ENCODE peak calls at places on chromosomes 4 and X, in ten cellular contexts. V, J, Y, C, Q, E, K, F, P and T are unnamed samples. For H3K4me1, the result is how much of the 10 kb centered on the place peaks cover.

GRCh38 chrX:133417364-133417763 is 2.1 kb upstream of the GPC4 start:
- DNase-seq in V (peak), J (no peak), Y (no peak), C (no peak), Q (no peak), E (no peak), K (no peak), F (no peak), P (no peak), T (no peak)

GRCh38 chr4:69823048-69823447 is 36.9 kb downstream of the SULT1E1 start:
- DNase-seq in V (no peak), J (no peak), Y (no peak), C (no peak), Q (no peak), E (no peak), K (no peak), F (no peak), P (no peak), T (no peak)

GRCh38 chrX:40174594-40175415 is 77.0 kb upstream of the BCOR start:
- DNase-seq in V (peak), J (peak), Y (peak), C (no peak), Q (no peak), E (peak), K (peak), F (peak), P (peak), T (no peak)

GRCh38 chr4:74661427-74662171 is 132.7 kb downstream of the BTC start:
- DNase-seq in V (no peak), J (no peak), Y (no peak), C (no peak), Q (no peak), E (no peak), K (no peak), F (no peak), P (no peak), T (no peak)

GRCh38 chrX:37666516-37666915 is 19.1 kb upstream of the XK start:
- DNase-seq in V (no peak), J (no peak), Y (no peak), C (no peak), Q (no peak), E (no peak), K (peak), F (no peak), P (no peak), T (no peak)

GRCh38 chr4:188812644-188813043 is 673.4 kb downstream of the TRIML1 start:
- DNase-seq in V (no peak), J (no peak), Y (no peak), C (no peak), Q (no peak), E (no peak), K (no peak), F (no peak), P (no peak), T (no peak)

GRCh38 chr4:4839471-4839810 is 20.0 kb upstream of the MSX1 start:
- DNase-seq in V (no peak), J (no peak), Y (no peak), C (no peak), Q (no peak), E (no peak), K (no peak), F (no peak), P (peak), T (no peak)

GRCh38 chrX:32933548-32933947 is 277.8 kb downstream of the DMD start:
- DNase-seq in V (no peak), J (no peak), Y (no peak), C (no peak), Q (no peak), E (no peak), K (no peak), F (no peak), P (no peak), T (no peak)

GRCh38 chrX:154595559-154595958 is 10.6 kb downstream of the CTAG1A start:
- DNase-seq in V (no peak), J (no peak), Y (no peak), C (no peak), Q (no peak), E (no peak), K (peak), F (no peak), P (no peak), T (no peak)

GRCh38 chr4:111689214-111689613 is 456.0 kb upstream of the FAM241A start:
- DNase-seq in V (no peak), J (no peak), Y (peak), C (no peak), Q (no peak), E (no peak), K (peak), F (peak), P (no peak), T (no peak)

GRCh38 chrX:47177079-47177478 is 16.6 kb upstream of the UBA1 start:
- DNase-seq in V (no peak), J (no peak), Y (peak), C (no peak), Q (no peak), E (no peak), K (no peak), F (peak), P (no peak), T (no peak)

GRCh38 chr4:158837527-158838141 is 68.8 kb downstream of the FNIP2 start:
- DNase-seq in V (no peak), J (no peak), Y (no peak), C (no peak), Q (no peak), E (no peak), K (no peak), F (no peak), P (no peak), T (no peak)

GRCh38 chr4:87093443-87094123 is 126.8 kb downstream of the KLHL8 start:
- DNase-seq in V (peak), J (no peak), Y (no peak), C (peak), Q (peak), E (no peak), K (peak), F (no peak), P (no peak), T (no peak)

GRCh38 chr4:142336251-142336934 is 509.7 kb downstream of the INPP4B start:
- DNase-seq in V (no peak), J (no peak), Y (no peak), C (no peak), Q (no peak), E (no peak), K (no peak), F (no peak), P (no peak), T (no peak)

GRCh38 chr4:168309781-168310180 is 8.8 kb downstream of the DDX60 start:
- DNase-seq in V (peak), J (no peak), Y (no peak), C (no peak), Q (no peak), E (no peak), K (no peak), F (no peak), P (no peak), T (no peak)

GRCh38 chrX:132292753-132293152 is 73.5 kb upstream of the RAP2C start:
- DNase-seq in V (peak), J (no peak), Y (no peak), C (peak), Q (peak), E (no peak), K (peak), F (no peak), P (no peak), T (no peak)

GRCh38 chr4:40990202-40990898 is 224.0 kb downstream of the APBB2 start:
- DNase-seq in V (no peak), J (no peak), Y (no peak), C (peak), Q (peak), E (no peak), K (peak), F (no peak), P (no peak), T (no peak)

GRCh38 chrX:49754238-49754857 is 58.6 kb upstream of the PAGE1 start:
- DNase-seq in V (peak), J (peak), Y (peak), C (peak), Q (peak), E (peak), K (peak), F (no peak), P (peak), T (no peak)

GRCh38 chr4:162274354-162274753 is 110.6 kb upstream of the FSTL5 start:
- DNase-seq in V (no peak), J (no peak), Y (peak), C (no peak), Q (no peak), E (no peak), K (no peak), F (no peak), P (no peak), T (no peak)

GRCh38 chr4:173247316-173247715 is 78.7 kb downstream of the GALNT7 start:
- DNase-seq in V (no peak), J (no peak), Y (no peak), C (no peak), Q (no peak), E (no peak), K (no peak), F (no peak), P (no peak), T (no peak)

GRCh38 chrX:2781698-2782097 is 29.9 kb downstream of the XG start:
- DNase-seq in V (no peak), J (no peak), Y (no peak), C (no peak), Q (no peak), E (no peak), K (no peak), F (no peak), P (no peak), T (no peak)

GRCh38 chrX:104137496-104137895 is 19.3 kb downstream of the SLC25A53 start:
- DNase-seq in V (peak), J (no peak), Y (no peak), C (peak), Q (no peak), E (no peak), K (peak), F (no peak), P (no peak), T (no peak)

GRCh38 chrX:23726196-23726595 is 16.9 kb downstream of the ACOT9 start:
- DNase-seq in V (no peak), J (no peak), Y (no peak), C (no peak), Q (no peak), E (no peak), K (no peak), F (no peak), P (no peak), T (no peak)

GRCh38 chrX:155216940-155217450 is 735 bp downstream of the VBP1 start:
- DNase-seq in V (peak), J (no peak), Y (no peak), C (no peak), Q (no peak), E (no peak), K (peak), F (no peak), P (no peak), T (no peak)

GRCh38 chr4:159290321-159291030 is 187.6 kb downstream of the RAPGEF2 start:
- DNase-seq in V (no peak), J (no peak), Y (no peak), C (no peak), Q (no peak), E (no peak), K (peak), F (no peak), P (no peak), T (no peak)

GRCh38 chr4:127810551-127810950 is 28.4 kb downstream of the HSPA4L start:
- DNase-seq in V (no peak), J (no peak), Y (no peak), C (no peak), Q (no peak), E (no peak), K (no peak), F (no peak), P (no peak), T (no peak)

GRCh38 chr4:114015444-114015899 is 36.0 kb upstream of the ARSJ start:
- DNase-seq in V (no peak), J (no peak), Y (no peak), C (peak), Q (peak), E (no peak), K (peak), F (no peak), P (no peak), T (no peak)

GRCh38 chrX:30822719-30823118 is 66.3 kb downstream of the TAB3 start:
- DNase-seq in V (no peak), J (no peak), Y (no peak), C (no peak), Q (no peak), E (no peak), K (no peak), F (no peak), P (no peak), T (no peak)

GRCh38 chr4:147515220-147515936 is 34.5 kb downstream of the EDNRA start:
- DNase-seq in V (no peak), J (no peak), Y (no peak), C (no peak), Q (no peak), E (no peak), K (no peak), F (no peak), P (no peak), T (no peak)

GRCh38 chr4:147511005-147511660 is 30.2 kb downstream of the EDNRA start:
- DNase-seq in V (no peak), J (no peak), Y (no peak), C (no peak), Q (no peak), E (no peak), K (peak), F (no peak), P (no peak), T (no peak)

GRCh38 chr4:147516133-147516532 is 35.2 kb downstream of the EDNRA start:
- DNase-seq in V (no peak), J (no peak), Y (no peak), C (no peak), Q (no peak), E (no peak), K (no peak), F (no peak), P (no peak), T (no peak)

GRCh38 chr4:147513051-147513450 is 32.2 kb downstream of the EDNRA start:
- DNase-seq in V (no peak), J (no peak), Y (no peak), C (no peak), Q (no peak), E (no peak), K (peak), F (no peak), P (no peak), T (no peak)

GRCh38 chr4:147513952-147514351 is 33.1 kb downstream of the EDNRA start:
- DNase-seq in V (peak), J (no peak), Y (no peak), C (no peak), Q (peak), E (no peak), K (no peak), F (no peak), P (no peak), T (no peak)
- TF ChIP-seq CTCF in V (no peak), J (no peak), Y (no peak), C (peak), Q (no peak), E (no peak), K (peak), F (no peak), P (no peak), T (no peak)

GRCh38 chr4:82434949-82435348 is 4.6 kb downstream of the ENOPH1 start:
- DNase-seq in V (no peak), J (no peak), Y (no peak), C (no peak), Q (no peak), E (no peak), K (no peak), F (no peak), P (no peak), T (no peak)
- H3K4me1 ChIP-seq in V (under half), J (under half), Y (under half), C (under half), Q (under half), E (under half), K (under half), F (under half), P (under half), T (under half)

GRCh38 chr4:15457401-15458201 is 12.1 kb upstream of the CC2D2A start:
- DNase-seq in V (peak), J (no peak), Y (no peak), C (no peak), Q (no peak), E (no peak), K (peak), F (no peak), P (no peak), T (no peak)
- TF ChIP-seq CTCF in V (peak), J (peak), Y (peak), C (peak), Q (peak), E (peak), K (peak), F (peak), P (peak), T (peak)

GRCh38 chr4:7855731-7856130 is 83.9 kb downstream of the AFAP1 start:
- DNase-seq in V (no peak), J (no peak), Y (peak), C (no peak), Q (no peak), E (no peak), K (no peak), F (no peak), P (no peak), T (no peak)

GRCh38 chr4:7857238-7857701 is 82.4 kb downstream of the AFAP1 start:
- DNase-seq in V (no peak), J (no peak), Y (peak), C (no peak), Q (no peak), E (peak), K (peak), F (no peak), P (no peak), T (no peak)

GRCh38 chr4:7859350-7859749 is 80.3 kb downstream of the AFAP1 start:
- DNase-seq in V (no peak), J (no peak), Y (peak), C (no peak), Q (no peak), E (no peak), K (no peak), F (no peak), P (no peak), T (no peak)

GRCh38 chr4:7858498-7858897 is 81.2 kb downstream of the AFAP1 start:
- DNase-seq in V (no peak), J (no peak), Y (peak), C (no peak), Q (no peak), E (no peak), K (no peak), F (no peak), P (no peak), T (no peak)

DNA sequence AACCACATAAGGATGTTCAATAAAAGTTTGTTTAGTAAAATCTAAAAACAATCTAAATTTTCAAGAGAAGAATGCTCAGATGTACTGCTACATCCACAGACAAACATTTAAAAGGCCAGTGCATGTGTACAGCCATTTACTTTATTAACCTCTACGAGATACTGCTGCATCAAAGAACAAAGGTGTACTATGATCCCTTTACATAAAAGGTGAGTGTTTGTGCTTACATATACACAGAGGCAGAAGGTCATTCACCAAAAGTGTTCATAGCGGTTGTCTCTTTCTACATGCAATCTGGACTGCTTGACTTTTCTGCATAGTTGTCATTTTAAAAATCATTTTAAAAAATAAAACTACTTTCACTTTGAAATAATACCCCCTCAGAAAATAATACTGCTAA is 81.7 kb downstream of the AFAP1 start:
- DNase-seq in V (no peak), J (no peak), Y (no peak), C (no peak), Q (no peak), E (no peak), K (no peak), F (no peak), P (no peak), T (no peak)
- H3K4me1 ChIP-seq in V (under half), J (under half), Y (under half), C (under half), Q (half or more), E (under half), K (half or more), F (under half), P (under half), T (half or more)

GRCh38 chr4:32775049-32775448 is 2054.9 kb downstream of the PCDH7 start:
- DNase-seq in V (peak), J (no peak), Y (no peak), C (peak), Q (no peak), E (no peak), K (no peak), F (no peak), P (no peak), T (no peak)
- TF ChIP-seq CTCF in V (peak), J (peak), Y (no peak), C (peak), Q (peak), E (no peak), K (peak), F (no peak), P (peak), T (no peak)

GRCh38 chr4:26325191-26325590 is 4.4 kb downstream of the RBPJ start:
- DNase-seq in V (peak), J (no peak), Y (no peak), C (peak), Q (no peak), E (no peak), K (peak), F (no peak), P (no peak), T (no peak)
- H3K4me1 ChIP-seq in V (half or more), J (under half), Y (under half), C (under half), Q (under half), E (under half), K (half or more), F (under half), P (under half), T (under half)

GRCh38 chrX:72299891-72300630 is 5.7 kb downstream of the CITED1 start:
- DNase-seq in V (no peak), J (no peak), Y (no peak), C (no peak), Q (no peak), E (no peak), K (no peak), F (no peak), P (no peak), T (no peak)

GRCh38 chrX:72301781-72302180 is 3.9 kb downstream of the CITED1 start:
- DNase-seq in V (no peak), J (no peak), Y (no peak), C (no peak), Q (no peak), E (no peak), K (no peak), F (no peak), P (no peak), T (no peak)

GRCh38 chrX:72296991-72297390 is 8.7 kb downstream of the CITED1 start:
- DNase-seq in V (no peak), J (no peak), Y (no peak), C (no peak), Q (no peak), E (no peak), K (no peak), F (no peak), P (no peak), T (no peak)

GRCh38 chrX:72295745-72296144 is 10.0 kb downstream of the CITED1 start:
- DNase-seq in V (no peak), J (no peak), Y (no peak), C (no peak), Q (no peak), E (no peak), K (no peak), F (no peak), P (no peak), T (no peak)

GRCh38 chrX:72297953-72298730 is 7.6 kb downstream of the CITED1 start:
- DNase-seq in V (peak), J (no peak), Y (no peak), C (no peak), Q (no peak), E (no peak), K (no peak), F (no peak), P (no peak), T (no peak)
- TF ChIP-seq CTCF in V (peak), J (no peak), Y (no peak), C (peak), Q (peak), E (no peak), K (no peak), F (no peak), P (peak), T (no peak)

GRCh38 chrX:1551959-1552546 is 15.1 kb upstream of the P2RY8 start:
- DNase-seq in V (no peak), J (no peak), Y (no peak), C (no peak), Q (no peak), E (no peak), K (no peak), F (no peak), P (no peak), T (no peak)
- H3K4me1 ChIP-seq in V (under half), J (under half), Y (under half), C (under half), Q (under half), E (under half), K (under half), F (under half), P (under half), T (under half)

DNA sequence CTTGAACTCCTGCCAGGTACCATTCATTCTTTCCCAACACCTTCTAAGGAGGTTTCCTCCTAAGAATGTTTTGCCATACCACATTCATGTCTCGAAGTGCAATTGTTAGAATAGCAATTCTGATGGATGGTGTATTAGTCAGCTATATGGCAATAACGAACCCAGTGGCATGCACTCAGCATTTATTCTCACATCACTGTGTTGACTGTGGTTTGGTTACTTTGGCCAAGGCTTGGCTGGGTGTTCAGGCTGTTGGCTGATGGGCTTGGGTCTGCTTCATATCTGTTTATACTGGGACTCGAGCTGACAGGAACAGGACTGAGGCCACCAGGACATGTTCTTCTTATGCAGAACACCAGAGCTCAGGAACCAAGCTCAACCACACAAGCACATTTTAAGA is 31.7 kb downstream of the PSAPL1 start:
- DNase-seq in V (no peak), J (no peak), Y (peak), C (no peak), Q (no peak), E (no peak), K (peak), F (no peak), P (no peak), T (no peak)
- TF ChIP-seq CTCF in V (no peak), J (no peak), Y (no peak), C (no peak), Q (no peak), E (no peak), K (no peak), F (no peak), P (no peak), T (no peak)